ENCODE peak calls at places on chromosomes 3 and 15, in seven cellular contexts. E is H9, B is IMR-90, A is mesendoderm, X is mesenchymal stem cell, L is trophoblast cell, N is H1. Q is an unnamed sample.

GRCh38 chr3:56467108-56467507 is 1.2 kb downstream of the ERC2 start:
- DNase-seq in A (peak), B (peak), X (peak), L (peak), E (peak), N (peak), Q (peak)

GRCh38 chr3:87126321-87126720 is 100.8 kb upstream of the CHMP2B start:
- DNase-seq in X (no peak), N (no peak), A (no peak), L (peak), B (no peak), E (no peak), Q (no peak)

GRCh38 chr3:4162132-4162531 is 141.0 kb upstream of the SETMAR start:
- DNase-seq in B (no peak), X (no peak), L (no peak), N (no peak), E (no peak), A (no peak), Q (no peak)

GRCh38 chr3:12158387-12159226 is at the start of gene TIMP4:
- DNase-seq in N (peak), L (peak), A (peak), E (peak), B (peak), X (peak), Q (peak)

GRCh38 chr3:58536501-58537411 is at the start of gene ACOX2:
- DNase-seq in E (no peak), A (no peak), L (no peak), N (no peak), X (peak), B (peak), Q (no peak)

GRCh38 chr3:27483117-27484001 is 825 bp downstream of the SLC4A7 start:
- DNase-seq in B (peak), X (peak), A (peak), E (peak), L (peak), N (no peak), Q (peak)

GRCh38 chr3:53350652-53351051 is 3.3 kb upstream of the DCP1A start:
- DNase-seq in A (peak), B (peak), E (peak), N (no peak), X (peak), L (peak), Q (no peak)

GRCh38 chr3:178352300-178353021 is 183.8 kb upstream of the KCNMB2 start:
- DNase-seq in L (peak), E (no peak), N (peak), A (peak), X (peak), B (peak), Q (peak)

GRCh38 chr15:79315623-79316328 is 4.9 kb downstream of the TMED3 start:
- DNase-seq in L (no peak), X (no peak), A (no peak), N (no peak), B (no peak), E (no peak), Q (no peak)

GRCh38 chr3:64399205-64399800 is 174.0 kb upstream of the PRICKLE2 start:
- DNase-seq in B (peak), L (peak), X (peak), A (peak), N (no peak), E (peak), Q (peak)

GRCh38 chr3:186035277-186035676 is 73.6 kb downstream of the ETV5 start:
- DNase-seq in N (no peak), X (no peak), E (no peak), A (no peak), L (peak), B (peak), Q (no peak)

DNA sequence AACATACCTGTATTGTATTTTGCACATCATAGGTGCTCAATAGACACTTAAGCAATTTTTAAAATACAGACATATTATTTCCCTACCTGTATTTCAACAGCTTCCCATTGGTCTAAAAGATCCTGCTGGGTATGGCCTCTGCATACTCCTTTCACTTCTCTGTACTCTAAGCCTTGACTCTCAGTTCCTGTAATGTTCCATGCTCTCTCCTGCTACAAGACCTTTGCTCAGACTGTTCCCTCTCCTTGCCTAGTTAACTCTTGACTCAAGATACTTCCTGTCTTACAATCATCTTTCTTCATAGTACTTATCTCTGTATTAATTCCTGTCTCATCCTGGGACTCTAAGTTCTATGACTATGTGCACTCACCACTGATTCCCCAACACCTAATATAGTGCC is 1.7 kb downstream of the SCN11A start:
- DNase-seq in N (no peak), A (no peak), X (no peak), E (no peak), L (no peak), B (no peak), Q (no peak)
- H3K4me2 ChIP-seq in N (no peak), A (no peak), X (no peak), E (no peak), L (no peak), B (no peak), Q (no peak)

DNA sequence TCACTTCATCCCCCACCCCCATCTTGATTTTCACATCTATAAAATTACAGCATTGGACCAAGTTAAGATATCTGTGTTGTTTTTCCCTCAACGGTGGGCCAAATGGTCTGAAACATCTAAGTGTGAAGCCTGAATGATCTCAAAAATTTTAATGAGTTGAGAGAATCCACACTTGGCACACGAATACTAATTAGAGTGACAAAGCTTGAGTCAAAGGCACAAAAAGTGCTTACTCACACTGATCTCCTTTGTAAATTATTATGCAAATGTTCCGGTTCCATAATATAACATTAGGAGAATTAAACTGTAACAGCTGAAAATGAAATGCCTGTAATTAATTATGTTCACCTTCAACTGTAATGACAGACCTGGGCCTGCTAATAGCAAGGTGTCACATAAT is 33.6 kb downstream of the GPR176 start:
- DNase-seq in B (no peak), E (no peak), N (no peak), L (no peak), X (no peak), A (peak), Q (no peak)
- H2BK120ac ChIP-seq in B (no peak), E (peak), N (peak), L (no peak), X (no peak), A (peak), Q (no peak)

DNA sequence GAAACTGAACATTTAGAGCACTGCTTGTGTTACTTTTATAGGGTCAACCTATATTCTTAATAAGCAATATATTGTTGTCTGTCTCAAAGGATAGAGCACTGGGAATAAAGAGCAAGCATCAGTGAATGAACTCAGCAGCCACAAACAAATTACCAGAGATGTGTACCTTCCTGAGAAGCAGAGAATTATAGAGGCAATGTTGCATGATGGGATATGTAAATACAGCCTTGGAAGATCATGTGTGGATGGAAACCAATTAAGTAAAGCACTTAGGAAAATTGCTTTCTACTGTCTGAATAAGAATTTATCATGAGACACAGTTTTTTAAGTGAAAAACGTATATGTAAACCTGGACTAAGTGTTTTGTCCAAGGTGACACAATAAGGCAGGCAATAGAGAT is 847.9 kb downstream of the TUSC7 start:
- DNase-seq in N (no peak), X (no peak), L (no peak), E (no peak), A (no peak), B (no peak), Q (no peak)
- H3K4me2 ChIP-seq in N (no peak), X (no peak), L (no peak), E (no peak), A (no peak), B (no peak), Q (no peak)

DNA sequence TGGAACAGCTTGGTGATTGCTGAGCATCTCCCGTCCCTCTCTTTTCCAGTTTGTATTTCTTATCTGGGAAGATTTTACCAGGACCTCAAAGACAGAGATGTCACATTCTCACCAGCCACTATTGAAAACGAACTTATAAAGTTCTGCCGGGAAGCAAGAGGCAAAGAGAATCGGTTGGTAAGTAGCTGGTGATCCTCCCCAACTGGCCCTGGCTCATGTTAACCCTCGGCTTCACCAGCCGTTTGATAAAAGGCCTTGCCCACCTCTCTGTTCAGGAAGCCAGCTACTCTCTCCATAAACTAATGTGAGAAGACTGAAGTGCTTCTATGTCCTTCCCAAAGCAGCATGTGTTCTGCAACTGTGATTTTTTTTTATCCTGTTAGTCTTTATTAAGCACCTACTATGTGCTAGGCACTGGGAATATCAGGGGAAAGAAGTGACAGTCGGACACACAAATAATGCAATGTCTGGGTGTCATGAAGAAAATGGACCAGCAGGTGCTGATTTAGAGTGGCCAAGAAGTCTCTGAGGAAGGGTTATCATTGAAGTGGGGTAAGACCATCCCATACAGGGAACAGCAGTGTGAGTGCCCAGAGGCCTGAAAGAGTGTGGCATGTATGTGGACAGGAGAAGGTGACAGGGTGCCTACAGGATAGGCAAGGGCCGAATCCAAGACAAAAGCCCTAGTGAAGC is 1.2 kb downstream of the MANF start:
- DNase-seq in N (no peak), X (peak), E (peak), A (no peak), L (no peak), B (no peak), Q (no peak)
- H2BK120ac ChIP-seq in N (no peak), X (no peak), E (no peak), A (no peak), L (no peak), B (no peak), Q (no peak)

GRCh38 chr15:80679805-80680175 is 15.3 kb upstream of the ABHD17C start:
- DNase-seq in B (no peak), X (no peak), E (no peak), A (no peak), L (peak), N (no peak), Q (no peak)
- H3K4me2 ChIP-seq in B (no peak), X (no peak), E (no peak), A (no peak), L (peak), N (no peak), Q (no peak)

DNA sequence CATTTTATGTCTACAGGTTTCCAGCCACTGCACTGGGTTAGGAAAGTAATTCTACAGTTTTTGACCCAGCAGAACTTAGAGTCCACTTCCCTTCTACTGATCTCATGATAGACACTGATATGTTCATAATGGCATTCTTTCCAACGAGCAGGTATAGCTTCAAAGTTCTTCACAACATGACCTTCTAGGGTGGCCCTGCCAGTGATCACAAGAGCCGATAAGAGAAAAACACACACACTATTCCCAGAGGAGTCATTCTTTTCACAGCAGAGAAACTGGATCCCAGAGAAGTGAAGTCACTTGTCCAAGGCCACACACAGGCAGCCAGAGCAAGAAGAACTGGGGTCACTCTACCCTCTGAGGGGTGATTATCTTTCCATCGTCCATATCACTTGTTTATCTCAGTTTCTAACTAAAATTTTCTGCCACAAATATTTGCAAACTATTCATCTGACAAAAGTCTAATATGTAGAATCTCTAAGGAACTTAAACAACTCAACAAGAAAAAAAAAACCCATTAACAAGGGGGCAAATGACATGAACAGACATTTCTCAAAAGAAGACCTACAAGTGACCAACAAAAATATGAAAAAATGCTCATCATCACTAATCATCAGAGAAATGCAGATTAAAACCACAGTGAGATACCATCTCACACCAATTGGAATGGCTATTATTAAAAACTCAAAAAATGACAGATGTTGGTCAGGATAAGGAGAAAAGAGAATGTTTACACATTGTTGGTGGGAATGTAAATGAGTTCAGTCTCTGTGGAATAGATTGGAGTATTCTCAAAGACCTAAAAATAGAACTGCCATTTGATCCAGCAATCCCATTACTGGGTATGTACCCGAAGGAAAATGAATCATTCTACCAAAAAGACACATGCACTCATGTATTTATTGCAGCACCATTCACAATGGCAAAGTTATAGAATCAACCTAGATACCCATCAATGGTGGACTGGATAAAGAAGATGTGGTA is 31.5 kb downstream of the SPTSSB start:
- DNase-seq in A (no peak), E (no peak), L (no peak), X (peak), N (no peak), B (no peak), Q (no peak)
- H2BK120ac ChIP-seq in A (no peak), E (no peak), L (no peak), X (no peak), N (no peak), B (no peak), Q (no peak)

GRCh38 chr15:51738553-51738952 is 1.1 kb upstream of the LYSMD2 start:
- DNase-seq in L (no peak), X (no peak), A (no peak), N (no peak), E (no peak), B (no peak), Q (no peak)
- H3K4me2 ChIP-seq in L (no peak), X (no peak), A (no peak), N (peak), E (no peak), B (no peak), Q (no peak)

DNA sequence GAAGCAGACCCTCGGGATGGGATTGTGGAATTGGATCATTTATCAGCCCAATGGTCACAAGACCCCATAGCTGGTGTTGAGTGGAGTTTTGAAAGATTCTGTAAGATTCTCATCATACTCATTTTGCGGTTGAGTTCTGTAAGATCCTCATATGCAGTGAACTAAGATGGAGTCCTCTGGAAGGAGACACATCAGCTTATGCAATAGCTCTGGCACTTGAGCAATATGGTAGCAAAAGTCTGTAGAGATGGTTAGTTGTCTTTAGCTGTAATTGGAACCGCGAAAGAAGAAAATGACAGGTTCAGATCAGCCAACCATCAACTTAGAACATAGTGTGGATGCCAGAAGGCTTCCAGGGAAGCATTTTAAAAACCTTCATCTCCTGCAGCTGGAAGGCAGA is 184.5 kb upstream of the TSC22D2 start:
- DNase-seq in L (no peak), N (no peak), A (no peak), X (no peak), E (no peak), B (no peak), Q (no peak)
- H2BK120ac ChIP-seq in L (no peak), N (no peak), A (no peak), X (no peak), E (no peak), B (no peak), Q (no peak)

Q was measured in neuronal stem cell.